ENCODE peak calls at places on chromosomes 4 and X, in four cellular contexts. M is tibial nerve, N is adrenal gland, X is heart left ventricle. S is an unnamed sample.

GRCh38 chr4:48342559-48342878 is 1.2 kb downstream of the SLAIN2 start:
- DNase-seq in N (no peak), M (no peak), X (no peak), S (no peak)

GRCh38 chr4:105305019-105305836 is 158.6 kb downstream of the TET2 start:
- DNase-seq in N (no peak), M (no peak), X (no peak), S (no peak)

GRCh38 chrX:151488677-151489076 is 74.8 kb upstream of the PASD1 start:
- DNase-seq in X (no peak), M (no peak), N (peak; percentile 35), S (no peak)

GRCh38 chr4:83114576-83114975 is at the start of gene PLAC8:
- DNase-seq in X (no peak), M (no peak), N (no peak), S (no peak)

GRCh38 chr4:8777320-8778196 is 94.1 kb downstream of the HMX1 start:
- DNase-seq in M (no peak), N (no peak), X (peak; percentile 8), S (peak; percentile 27)

GRCh38 chr4:43718369-43718768 is 730.2 kb downstream of the KCTD8 start:
- DNase-seq in M (no peak), N (no peak), X (no peak), S (no peak)

GRCh38 chr4:48504352-48504751 is 14.3 kb downstream of the ZAR1 start:
- DNase-seq in N (no peak), X (no peak), M (no peak), S (no peak)

GRCh38 chr4:87103691-87104187 is 116.7 kb downstream of the KLHL8 start:
- DNase-seq in M (no peak), N (no peak), X (no peak), S (no peak)

DNA sequence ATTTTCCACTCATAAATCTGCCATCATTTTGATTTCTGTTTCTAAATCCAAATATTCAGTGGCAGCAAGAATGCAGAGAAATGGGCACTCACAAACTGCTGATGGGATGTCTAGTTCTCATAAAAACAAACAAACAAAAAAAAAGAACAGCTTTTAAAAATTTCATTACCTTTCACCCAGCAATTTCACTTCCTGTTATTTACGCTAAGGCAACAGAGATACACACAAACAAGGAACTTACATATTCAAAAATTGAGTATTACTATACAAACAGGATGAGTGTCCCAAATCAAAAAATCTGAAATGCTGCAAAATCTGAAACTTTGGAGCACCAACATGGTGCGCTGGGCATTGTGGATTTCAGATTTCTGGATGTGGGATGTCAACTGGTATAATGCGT is 36.4 kb downstream of the FAT1 start:
- DNase-seq in N (no peak), X (no peak), M (no peak), S (no peak)
- H3K4me1 ChIP-seq in N (no peaks in the 10 kb centered on the region), X (peaks cover 37% of the 10 kb centered on the region), M (peaks cover 21% of the 10 kb centered on the region), S (no peaks in the 10 kb centered on the region)

DNA sequence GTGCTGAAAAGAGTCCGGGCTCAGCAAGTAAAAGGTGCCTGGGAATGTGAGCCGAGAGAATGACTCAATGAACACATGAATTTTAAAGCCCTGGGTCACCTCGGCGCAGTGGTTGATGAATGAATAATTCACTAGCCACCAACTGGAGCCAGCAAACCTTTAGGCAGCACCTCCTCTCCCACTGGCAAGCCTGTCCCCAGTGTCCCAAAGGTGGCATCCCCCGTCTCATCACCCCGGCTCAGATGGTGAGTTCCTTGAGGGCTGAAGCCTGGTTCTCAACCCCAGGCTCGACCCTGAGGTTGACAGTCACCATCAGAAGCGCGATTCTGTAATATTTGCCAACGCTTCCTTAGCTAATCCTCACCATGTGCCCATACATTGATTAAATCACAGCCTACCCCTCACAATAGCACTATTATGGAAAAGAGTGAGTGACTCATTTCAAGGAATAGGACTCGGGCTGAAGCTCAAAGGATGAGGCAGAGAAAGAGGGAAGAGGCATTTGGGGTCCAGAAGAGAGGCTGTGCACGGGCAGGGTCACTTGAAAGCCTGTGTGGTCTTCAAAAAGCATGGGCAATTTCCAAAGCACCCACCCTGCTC is 2.7 kb upstream of the CCNQ start:
- DNase-seq in M (no peak), N (no peak), X (no peak), S (no peak)
- H3K27ac ChIP-seq in M (no peak overlapping the region), N (no peak overlapping the region), X (no peak overlapping the region), S (no peak overlapping the region)

GRCh38 chrX:154602766-154603437 is 16.2 kb downstream of the CTAG1B start:
- DNase-seq in M (no peak), N (no peak), X (no peak), S (no peak)
- H3K4me1 ChIP-seq in M (no peaks in the 10 kb centered on the region), N (no peaks in the 10 kb centered on the region), X (no peaks in the 10 kb centered on the region), S (no peaks in the 10 kb centered on the region)

DNA sequence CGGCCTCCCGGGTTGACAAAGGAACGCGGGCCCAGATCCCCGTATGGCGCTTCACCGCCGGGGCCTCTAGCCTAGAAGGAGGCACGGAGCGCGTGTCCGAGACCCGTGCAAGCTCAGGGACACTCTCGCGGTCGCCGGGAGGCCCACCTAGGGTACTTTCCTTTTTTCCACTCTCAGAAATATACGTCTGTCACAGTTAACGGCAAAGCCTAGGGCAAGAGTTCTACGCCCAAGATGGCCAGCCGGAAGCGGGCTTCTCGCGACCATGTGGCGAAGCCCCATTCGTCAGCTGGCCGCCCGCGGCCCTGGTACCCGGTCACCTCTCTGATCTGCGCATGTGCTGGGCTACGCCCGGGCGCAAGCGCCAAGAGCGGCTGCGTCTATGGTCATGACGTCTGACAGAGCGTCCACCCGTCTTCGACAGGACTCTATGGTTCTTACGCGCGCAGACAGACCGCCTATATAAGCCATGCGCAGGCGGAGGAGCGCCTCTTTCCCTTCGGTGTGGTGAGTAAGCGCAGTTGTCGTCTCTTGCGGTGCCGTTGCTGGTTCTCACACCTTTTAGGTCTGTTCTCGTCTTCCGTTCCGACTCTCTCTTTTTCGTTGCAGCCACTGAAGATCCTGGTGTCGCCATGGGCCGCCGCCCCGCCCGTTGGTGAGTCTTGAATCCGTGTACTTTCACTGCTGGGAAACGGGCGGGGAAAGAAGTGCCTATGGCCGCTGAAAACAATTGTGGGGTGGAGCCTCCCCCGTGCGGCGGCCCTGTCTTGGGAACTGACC is at the start of gene RPL10:
- DNase-seq in X (peak; percentile 97), M (peak; percentile 81), N (peak; percentile 96), S (peak; percentile 98)
- H3K27ac ChIP-seq in X (peak within 1 kb of the TSS; percentile 98), M (peak within 1 kb of the TSS; percentile 99), N (peak within 1 kb of the TSS; percentile 97), S (peak within 1 kb of the TSS; percentile 100)

S was measured in right cardiac atrium.